ENCODE peak calls at places on chromosomes 4 and X, in ten cellular contexts. Q is iPS DF 6.9; S is activated T-cell treated with anti-CD3 and anti-CD28 coated beads, Interleukin-2, amount 50 U/mL, for 72 hours; Z is cardiac fibroblast; R is Peyer's patch; L is tibial nerve; U is GM04504; D is RPMI8226; X is heart left ventricle; B is KBM-7. J is an unnamed sample.
A peak's percentile ranks its signal among the peaks of the same experiment; 100 is the strongest.

GRCh38 chr4:7255488-7255881 is 63.1 kb downstream of the SORCS2 start:
- DNase-seq in Q (no peak), S (no peak), Z (no peak), R (no peak), L (no peak), U (no peak), D (no peak), X (no peak), B (no peak), J (no peak)

GRCh38 chr4:106746451-106746850 is 289.7 kb downstream of the DKK2 start:
- DNase-seq in Q (no peak), S (no peak), Z (no peak), R (no peak), L (no peak), U (peak; percentile 77), D (no peak), X (no peak), B (no peak), J (no peak)

GRCh38 chr4:184907216-184907615 is 81.4 kb upstream of the ACSL1 start:
- DNase-seq in Q (no peak), S (no peak), Z (peak; percentile 13), R (no peak), L (no peak), U (no peak), D (no peak), X (no peak), B (no peak), J (no peak)

GRCh38 chrX:154596290-154596929 is 11.5 kb downstream of the CTAG1A start:
- DNase-seq in Q (peak; percentile 43), S (peak; percentile 9), Z (peak; percentile 60), R (no peak), L (no peak), U (peak; percentile 62), D (no peak), X (no peak), B (peak; percentile 46), J (peak; percentile 15)

GRCh38 chrX:103540145-103540544 is 20.9 kb upstream of the RAB40A start:
- DNase-seq in Q (no peak), S (no peak), Z (peak; percentile 78), R (no peak), L (no peak), U (no peak), D (no peak), X (no peak), B (no peak), J (peak; percentile 8)

GRCh38 chrX:134406230-134406794 is 53.7 kb upstream of the HPRT1 start:
- DNase-seq in Q (no peak), S (no peak), Z (peak; percentile 11), R (no peak), L (no peak), U (no peak), D (no peak), X (no peak), B (peak; percentile 28), J (no peak)

GRCh38 chrX:32896132-32896531 is 315.2 kb downstream of the DMD start:
- DNase-seq in Q (no peak), S (no peak), Z (no peak), R (no peak), L (no peak), U (no peak), D (no peak), X (no peak), B (no peak), J (no peak)

GRCh38 chr4:177108708-177109107 is 201.0 kb upstream of the NEIL3 start:
- DNase-seq in Q (no peak), S (no peak), Z (peak; percentile 67), R (no peak), L (no peak), U (peak; percentile 38), D (no peak), X (no peak), B (no peak), J (no peak)